ENCODE peak calls at places on chromosomes 7 and 10, in six cellular contexts. Y, Q, I, R, W and B are unnamed samples.

GRCh38 chr10:132684164-132684891 is 101.6 kb downstream of the NKX6-2 start:
- DNase-seq in W (no peak), I (no peak), Y (no peak), Q (peak; percentile 17), R (no peak), B (peak; percentile 58)

GRCh38 chr10:102423372-102423968 is 2.8 kb downstream of the FBXL15 start:
- DNase-seq in W (no peak), R (no peak), Q (no peak), I (no peak), Y (no peak), B (no peak)

GRCh38 chr10:131553121-131553520 is 241.6 kb upstream of the TCERG1L start:
- DNase-seq in I (no peak), W (no peak), Y (no peak), Q (no peak), R (no peak), B (no peak)

GRCh38 chr7:50371551-50372021 is 67.1 kb downstream of the IKZF1 start:
- DNase-seq in I (no peak), Y (no peak), W (no peak), Q (no peak), R (no peak), B (no peak)

GRCh38 chr7:131557521-131558385 is 1.3 kb upstream of the PODXL start:
- DNase-seq in Q (no peak), R (no peak), I (no peak), W (peak; percentile 18), Y (peak; percentile 38), B (no peak)

GRCh38 chr7:156935250-156935649 is 14.3 kb upstream of the NOM1 start:
- DNase-seq in R (no peak), W (no peak), Q (no peak), I (no peak), Y (no peak), B (peak; percentile 59)

GRCh38 chr10:84333864-84334451 is 5.6 kb downstream of the CCSER2 start:
- DNase-seq in W (no peak), R (no peak), I (peak; percentile 20), Y (no peak), Q (no peak), B (peak; percentile 26)

GRCh38 chr7:17405786-17406185 is 107.3 kb downstream of the AHR start:
- DNase-seq in I (no peak), Y (no peak), R (no peak), Q (no peak), W (no peak), B (peak; percentile 68)

GRCh38 chr10:67086324-67087139 is 160.7 kb downstream of the LRRTM3 start:
- DNase-seq in Y (no peak), R (no peak), W (no peak), I (no peak), Q (no peak), B (no peak)

GRCh38 chr10:17368708-17369272 is 85.6 kb downstream of the ST8SIA6 start:
- DNase-seq in Y (no peak), W (no peak), I (no peak), R (no peak), Q (no peak), B (no peak)

GRCh38 chr7:75617634-75618234 is 121.0 kb downstream of the HIP1 start:
- DNase-seq in W (peak; percentile 45), Q (peak; percentile 82), R (peak; percentile 43), I (peak; percentile 55), Y (peak; percentile 56), B (no peak)

GRCh38 chr7:142345817-142346216 is 88.0 kb upstream of the PRSS58 start:
- DNase-seq in Q (no peak), Y (no peak), R (no peak), W (no peak), I (no peak), B (no peak)

GRCh38 chr7:130974794-130975193 is 240.8 kb upstream of the KLF14 start:
- DNase-seq in Q (no peak), Y (no peak), W (no peak), R (no peak), I (no peak), B (no peak)

GRCh38 chr7:157003445-157004049 is 6.9 kb downstream of the MNX1 start:
- DNase-seq in W (peak; percentile 82), R (no peak), I (no peak), Y (no peak), Q (no peak), B (no peak)

GRCh38 chr10:86349940-86350630 is 16.5 kb downstream of the GRID1 start:
- DNase-seq in I (no peak), Y (no peak), W (no peak), Q (peak; percentile 24), R (no peak), B (no peak)

GRCh38 chr7:142460402-142461117 is 202.7 kb upstream of the PRSS58 start:
- DNase-seq in R (no peak), I (no peak), Y (no peak), W (no peak), Q (no peak), B (no peak)

DNA sequence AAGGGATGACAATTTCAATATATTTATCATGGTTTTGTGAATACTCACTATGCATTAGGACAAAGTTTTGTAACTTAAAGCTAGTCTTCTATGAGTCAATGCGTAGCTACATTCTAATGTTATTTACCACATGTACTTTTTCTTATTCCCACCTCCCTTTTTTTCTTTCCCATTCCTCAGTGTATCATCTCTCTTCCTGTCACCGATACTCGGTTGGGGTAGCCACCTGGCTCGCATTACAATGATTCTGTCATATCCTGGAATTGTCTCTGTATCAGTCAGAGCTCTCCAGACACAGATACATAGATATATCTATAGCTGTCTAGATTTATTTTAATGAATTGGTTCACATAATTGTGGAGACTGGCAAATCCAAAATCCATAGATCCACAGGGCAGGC is 9.8 kb upstream of the RALA start:
- DNase-seq in I (no peak), R (no peak), W (no peak), Y (no peak), Q (no peak), B (no peak)
- TF ChIP-seq POLR2A in I (no peak), R (no peak), W (no peak), Y (no peak), Q (no peak), B (no peak)

GRCh38 chr7:12692035-12692434 is 4.6 kb downstream of the ARL4A start:
- DNase-seq in I (no peak), Y (no peak), Q (no peak), W (no peak), R (no peak), B (no peak)
- TF ChIP-seq POLR2A in I (no peak), Y (no peak), Q (no peak), W (no peak), R (no peak), B (no peak)

GRCh38 chr10:49186613-49187012 is 1.6 kb downstream of the TMEM273 start:
- DNase-seq in Q (no peak), R (no peak), I (no peak), W (no peak), Y (no peak), B (no peak)

GRCh38 chr10:49182776-49183175 is 5.4 kb downstream of the TMEM273 start:
- DNase-seq in W (no peak), Q (no peak), I (no peak), Y (no peak), R (no peak), B (no peak)

GRCh38 chr10:49185213-49185612 is 3.0 kb downstream of the TMEM273 start:
- DNase-seq in Q (no peak), W (no peak), I (no peak), Y (no peak), R (no peak), B (no peak)

GRCh38 chr10:49184642-49185111 is 3.5 kb downstream of the TMEM273 start:
- DNase-seq in Q (no peak), I (no peak), Y (no peak), R (no peak), W (no peak), B (no peak)

DNA sequence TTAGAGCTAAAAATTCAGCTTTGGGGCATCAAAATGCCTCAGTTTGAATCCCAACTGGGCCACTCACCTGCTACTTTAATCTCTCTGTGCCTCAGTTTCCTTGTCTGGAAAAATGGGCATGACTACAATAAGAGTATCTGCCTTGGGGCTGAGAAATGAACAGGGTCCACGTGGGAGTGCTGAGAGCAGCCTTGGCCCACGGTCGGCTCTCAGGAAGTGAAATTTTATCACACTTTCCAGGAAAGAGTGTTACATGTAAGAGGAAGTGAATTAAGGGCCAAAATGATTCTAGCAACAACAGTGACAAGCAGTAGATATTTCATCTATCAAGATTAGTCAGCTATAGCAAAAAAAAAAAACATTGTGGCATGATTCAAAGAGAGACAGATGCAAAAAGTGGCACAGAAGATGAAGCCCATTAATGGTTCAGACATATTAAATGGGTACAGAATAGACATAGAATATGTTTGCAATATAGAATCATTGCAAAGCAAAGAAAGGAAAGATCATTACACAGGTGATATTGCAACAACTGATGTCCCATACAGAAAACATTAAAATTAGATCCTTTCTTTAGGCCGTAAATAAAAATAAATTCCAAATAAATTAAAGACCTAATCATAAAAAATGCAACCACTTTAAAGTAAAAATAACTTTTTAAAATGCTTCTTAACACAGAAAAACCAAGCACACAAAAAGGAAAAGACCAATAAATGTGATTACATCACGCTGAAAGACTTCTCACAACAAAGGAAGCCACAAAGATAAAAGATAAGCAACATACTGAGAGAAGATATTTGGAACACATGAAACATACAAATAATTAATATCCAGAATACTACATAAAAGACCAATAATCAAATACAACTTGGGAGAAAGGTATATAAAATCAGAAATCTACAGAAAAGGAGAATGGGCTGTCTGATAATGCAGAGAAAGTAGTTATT is 4.3 kb downstream of the TMEM273 start:
- DNase-seq in Y (peak; percentile 18), Q (no peak), I (no peak), W (no peak), R (no peak), B (no peak)
- TF ChIP-seq POLR2A in Y (no peak), Q (no peak), I (no peak), W (no peak), R (no peak), B (no peak)

GRCh38 chr7:100426516-100426915 is 2.0 kb downstream of the ZCWPW1 start:
- DNase-seq in I (no peak), R (no peak), Y (no peak), W (no peak), Q (no peak), B (no peak)

GRCh38 chr7:100429637-100430449 is at the start of gene MEPCE:
- DNase-seq in W (peak; percentile 96), R (peak; percentile 91), Y (peak; percentile 96), Q (peak; percentile 94), I (peak; percentile 94), B (peak; percentile 91)

GRCh38 chr7:100428967-100429636 is 529 bp upstream of the MEPCE start:
- DNase-seq in I (peak; percentile 100), W (peak; percentile 100), R (peak; percentile 100), Y (peak; percentile 100), Q (peak; percentile 100), B (peak; percentile 82)

GRCh38 chr7:100427762-100428198 is 723 bp downstream of the ZCWPW1 start:
- DNase-seq in W (no peak), I (no peak), Y (no peak), R (no peak), Q (no peak), B (no peak)

DNA sequence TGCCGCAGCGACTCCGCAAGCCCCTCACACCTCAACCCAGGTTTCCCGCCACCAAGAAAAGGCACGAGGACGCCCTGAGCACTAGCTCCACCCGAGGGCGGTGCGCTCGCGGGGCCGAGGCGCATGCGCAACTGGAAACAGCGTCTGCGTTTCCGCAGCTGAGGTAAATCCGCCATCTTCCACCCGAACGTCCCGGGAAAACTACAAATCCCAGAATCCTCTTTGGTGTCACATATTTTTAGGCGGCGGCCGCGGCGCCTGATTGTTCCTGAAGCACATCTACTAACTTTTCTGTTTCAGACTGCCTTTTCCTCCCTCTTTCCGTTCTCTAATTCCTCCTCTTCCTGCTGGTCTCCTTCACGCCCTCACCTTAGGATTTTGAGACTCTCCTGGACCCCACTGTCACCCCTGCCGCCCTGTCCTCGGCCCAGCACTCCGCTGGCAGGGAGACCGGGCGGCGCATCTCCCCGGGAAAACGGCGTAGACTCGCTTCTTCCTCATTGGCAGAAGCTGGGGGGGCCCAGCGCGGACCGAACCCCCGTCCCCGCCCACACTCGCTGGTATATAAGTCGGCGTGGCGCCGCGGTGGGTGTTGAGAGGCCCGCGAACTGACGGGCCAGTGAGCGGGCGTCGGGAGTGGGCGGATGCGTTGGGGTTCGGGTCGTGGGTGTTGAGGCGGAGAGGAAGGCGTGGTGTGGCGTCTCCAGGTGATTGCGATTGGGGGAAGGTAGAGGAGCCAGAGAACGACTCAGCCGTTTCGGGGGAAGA is at the start of gene ZCWPW1:
- DNase-seq in Y (peak; percentile 95), W (peak; percentile 96), I (peak; percentile 96), R (peak; percentile 90), Q (peak; percentile 97), B (peak; percentile 87)
- TF ChIP-seq POLR2A in Y (peak; percentile 100), W (peak; percentile 100), I (peak; percentile 100), R (peak; percentile 99), Q (peak; percentile 100), B (peak; percentile 100)